ENCODE peak calls at places on chromosome 21, in ten cellular contexts. Z is fibroblast of villous mesenchyme, E is SK-N-SH, G is DMS153, W is GM12892, B is T-helper 2 cell, H is kidney, M is iPS DF 19.7, P is IMR-90, D is RKO. O is an unnamed sample.

GRCh38 chr21:45897191-45898027 is 84.2 kb upstream of the COL6A1 start:
- DNase-seq in B (no peak), D (no peak), E (no peak), M (no peak), Z (no peak), P (no peak), G (no peak), W (no peak), H (peak), O (no peak)

GRCh38 chr21:31354604-31355443 is 10.8 kb upstream of the TIAM1 start:
- DNase-seq in D (peak), H (no peak), G (no peak), E (no peak), M (no peak), Z (peak), P (peak), B (peak), W (no peak), O (peak)

GRCh38 chr21:44444286-44444931 is 10.9 kb upstream of the LRRC3 start:
- DNase-seq in P (no peak), D (no peak), M (peak), G (no peak), W (no peak), H (peak), E (no peak), Z (no peak), B (no peak), O (no peak)

GRCh38 chr21:14235101-14235500 is 19.1 kb downstream of the RBM11 start:
- DNase-seq in Z (no peak), E (no peak), P (no peak), H (no peak), D (no peak), B (no peak), W (no peak), M (no peak), G (no peak), O (no peak)

GRCh38 chr21:45409466-45410150 is 4.6 kb downstream of the COL18A1 start:
- DNase-seq in W (no peak), E (peak), P (no peak), H (peak), G (no peak), D (no peak), Z (no peak), B (no peak), M (no peak), O (no peak)

GRCh38 chr21:42189860-42190491 is 29.0 kb upstream of the ABCG1 start:
- DNase-seq in D (no peak), B (no peak), H (no peak), Z (no peak), E (no peak), G (no peak), W (no peak), M (no peak), P (no peak), O (no peak)

GRCh38 chr21:34031835-34032370 is 41.5 kb upstream of the MRPS6 start:
- DNase-seq in D (no peak), G (no peak), P (no peak), W (no peak), B (no peak), M (no peak), Z (no peak), E (no peak), H (no peak), O (no peak)

GRCh38 chr21:14913576-14914146 is 151.1 kb downstream of the NRIP1 start:
- DNase-seq in W (no peak), Z (no peak), G (no peak), M (no peak), E (no peak), H (no peak), D (no peak), B (no peak), P (peak), O (no peak)

GRCh38 chr21:33490991-33491372 is 534 bp downstream of the DNAJC28 start:
- DNase-seq in W (no peak), D (peak), M (no peak), G (no peak), H (no peak), E (no peak), P (no peak), Z (no peak), B (no peak), O (no peak)

GRCh38 chr21:35316456-35316855 is 267.4 kb upstream of the RUNX1 start:
- DNase-seq in E (no peak), Z (no peak), B (no peak), W (no peak), D (no peak), P (no peak), H (no peak), M (no peak), G (no peak), O (no peak)